ENCODE peak calls at places on chromosomes 13 and 19, in eight cellular contexts. A, P, K, S, F, R, C and L are unnamed samples.

GRCh38 chr13:99075268-99076191 is 97.7 kb upstream of the DOCK9 start:
- DNase-seq in A (no peak), S (peak; percentile 34), P (no peak), R (no peak), F (no peak), C (peak; percentile 16), K (no peak), L (no peak)

GRCh38 chr19:52397310-52398090 is at the start of gene ZNF528:
- DNase-seq in S (peak; percentile 94), F (peak; percentile 83), C (peak; percentile 95), K (peak; percentile 92), A (peak; percentile 78), P (peak; percentile 66), R (peak; percentile 52), L (no peak)

GRCh38 chr19:55466246-55466614 is 1.7 kb upstream of the C19orf85 start:
- DNase-seq in K (no peak), F (no peak), A (no peak), P (no peak), C (no peak), S (no peak), R (no peak), L (no peak)

GRCh38 chr19:10332965-10333757 is at the start of gene RAVER1:
- DNase-seq in P (peak; percentile 86), K (peak; percentile 96), R (peak; percentile 97), A (peak; percentile 91), S (peak; percentile 100), F (peak; percentile 98), C (peak; percentile 97), L (peak; percentile 99)

GRCh38 chr13:55155046-55155445 is 1985.7 kb upstream of the PRR20A start:
- DNase-seq in C (no peak), S (no peak), R (no peak), F (peak; percentile 64), A (no peak), K (no peak), P (no peak), L (no peak)

GRCh38 chr13:111384441-111385181 is 64.2 kb downstream of the TEX29 start:
- DNase-seq in A (no peak), K (no peak), F (no peak), S (no peak), C (no peak), P (no peak), R (no peak), L (peak; percentile 57)

GRCh38 chr19:33302974-33303790 is 848 bp upstream of the CEBPA start:
- DNase-seq in S (peak; percentile 70), A (no peak), R (peak; percentile 73), K (peak; percentile 15), F (peak; percentile 60), P (no peak), C (peak; percentile 74), L (no peak)

GRCh38 chr13:94968757-94969086 is 256.4 kb upstream of the SOX21 start:
- DNase-seq in K (no peak), R (no peak), A (no peak), F (no peak), P (no peak), C (no peak), S (no peak), L (no peak)

GRCh38 chr13:47420568-47420967 is 523.7 kb upstream of the HTR2A start:
- DNase-seq in P (no peak), C (no peak), S (no peak), K (peak; percentile 23), F (no peak), R (no peak), A (no peak), L (no peak)

GRCh38 chr13:73738626-73739025 is 395.6 kb downstream of the KLF12 start:
- DNase-seq in S (no peak), A (no peak), R (no peak), F (no peak), P (no peak), C (no peak), K (no peak), L (no peak)

DNA sequence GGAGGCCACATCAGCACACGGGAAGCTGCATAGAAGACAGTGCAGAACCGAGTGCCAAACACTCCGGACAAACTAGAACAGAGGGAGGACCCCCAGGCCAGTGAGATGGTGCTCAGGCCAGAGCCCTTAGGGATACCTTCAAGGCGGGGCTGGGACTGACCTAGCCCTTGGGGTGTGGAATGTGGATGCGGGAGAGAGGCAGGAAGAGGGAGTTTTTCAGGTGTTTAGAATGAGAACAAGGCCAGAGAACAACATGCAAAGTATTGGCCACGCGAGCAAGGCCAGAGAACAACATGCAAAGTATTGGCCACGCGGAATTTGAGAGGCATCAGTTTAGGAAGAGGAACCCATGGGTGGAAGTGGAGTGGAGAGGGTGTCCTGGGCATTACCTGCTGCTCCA is 65.1 kb upstream of the ATP12A start:
- DNase-seq in R (no peak), S (no peak), P (no peak), C (no peak), F (no peak), A (no peak), K (no peak), L (peak; percentile 54)
- TF ChIP-seq CTCF in R (no peak), S (no peak), P (no peak), C (no peak), F (no peak), A (no peak), K (no peak), L (no peak)

DNA sequence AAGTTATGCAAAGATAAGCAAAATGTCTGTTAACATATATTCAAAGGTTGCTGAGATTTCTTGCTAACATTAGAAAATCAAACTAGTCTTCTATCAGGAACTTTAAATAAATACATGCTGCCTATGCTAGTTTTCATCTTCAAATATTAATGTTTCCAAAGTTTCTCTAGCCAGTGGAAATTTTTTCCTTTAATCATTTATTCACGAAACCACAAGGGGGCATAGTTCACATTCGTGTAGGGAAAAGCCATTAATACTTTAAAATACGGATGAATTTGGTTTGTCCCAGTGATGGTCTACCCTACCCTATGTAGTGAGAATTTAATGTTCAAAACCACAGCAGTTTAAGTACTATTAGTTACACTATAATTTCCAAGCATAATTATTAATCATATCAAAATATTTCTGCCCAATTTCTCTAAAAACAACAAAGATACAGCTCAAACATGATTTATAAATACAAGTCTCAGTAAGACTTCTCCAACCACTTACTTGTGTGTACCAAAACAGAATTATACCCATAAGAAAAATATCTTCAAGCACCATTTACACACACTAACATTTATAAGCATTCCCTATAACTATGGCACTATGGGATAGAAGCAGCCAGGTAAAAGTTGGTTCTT is 16.2 kb downstream of the NUFIP1 start:
- DNase-seq in R (peak; percentile 10), F (peak; percentile 61), S (no peak), A (no peak), C (no peak), K (no peak), P (no peak), L (no peak)
- TF ChIP-seq CTCF in R (peak; percentile 55), F (peak; percentile 67), S (no peak), A (peak; percentile 71), C (peak; percentile 21), K (peak; percentile 31), P (peak; percentile 20), L (peak; percentile 56)

DNA sequence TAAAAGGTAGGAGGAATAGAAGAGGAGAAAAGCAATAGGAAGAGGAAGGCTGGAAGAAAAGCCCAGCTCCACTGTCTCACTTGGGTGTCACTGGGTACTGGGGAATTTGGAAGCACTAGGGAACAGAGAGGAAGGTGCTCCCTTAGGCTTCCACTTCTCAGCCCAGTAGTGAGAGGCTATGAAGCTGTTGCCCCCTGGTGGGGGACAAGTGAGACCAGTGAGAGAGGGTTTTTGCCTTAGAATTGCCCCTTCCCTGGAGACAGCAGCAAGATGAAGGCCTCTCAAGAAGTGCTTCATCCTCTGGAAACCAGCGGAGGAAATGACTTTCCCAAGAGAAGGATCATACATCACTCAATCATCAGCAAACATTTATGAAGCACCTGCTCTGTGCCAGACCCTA is 4.7 kb upstream of the ZNF606 start:
- DNase-seq in P (no peak), R (peak; percentile 42), F (peak; percentile 23), S (no peak), C (no peak), A (no peak), K (no peak), L (no peak)
- TF ChIP-seq CTCF in P (peak; percentile 11), R (no peak), F (peak; percentile 8), S (no peak), C (no peak), A (peak; percentile 19), K (no peak), L (no peak)

GRCh38 chr13:33373624-33374023 is 88.1 kb upstream of the STARD13 start:
- DNase-seq in S (no peak), K (no peak), F (no peak), C (no peak), P (no peak), A (no peak), R (no peak), L (no peak)
- TF ChIP-seq CTCF in S (no peak), K (peak; percentile 13), F (no peak), C (no peak), P (no peak), A (peak; percentile 40), R (no peak), L (peak; percentile 11)

DNA sequence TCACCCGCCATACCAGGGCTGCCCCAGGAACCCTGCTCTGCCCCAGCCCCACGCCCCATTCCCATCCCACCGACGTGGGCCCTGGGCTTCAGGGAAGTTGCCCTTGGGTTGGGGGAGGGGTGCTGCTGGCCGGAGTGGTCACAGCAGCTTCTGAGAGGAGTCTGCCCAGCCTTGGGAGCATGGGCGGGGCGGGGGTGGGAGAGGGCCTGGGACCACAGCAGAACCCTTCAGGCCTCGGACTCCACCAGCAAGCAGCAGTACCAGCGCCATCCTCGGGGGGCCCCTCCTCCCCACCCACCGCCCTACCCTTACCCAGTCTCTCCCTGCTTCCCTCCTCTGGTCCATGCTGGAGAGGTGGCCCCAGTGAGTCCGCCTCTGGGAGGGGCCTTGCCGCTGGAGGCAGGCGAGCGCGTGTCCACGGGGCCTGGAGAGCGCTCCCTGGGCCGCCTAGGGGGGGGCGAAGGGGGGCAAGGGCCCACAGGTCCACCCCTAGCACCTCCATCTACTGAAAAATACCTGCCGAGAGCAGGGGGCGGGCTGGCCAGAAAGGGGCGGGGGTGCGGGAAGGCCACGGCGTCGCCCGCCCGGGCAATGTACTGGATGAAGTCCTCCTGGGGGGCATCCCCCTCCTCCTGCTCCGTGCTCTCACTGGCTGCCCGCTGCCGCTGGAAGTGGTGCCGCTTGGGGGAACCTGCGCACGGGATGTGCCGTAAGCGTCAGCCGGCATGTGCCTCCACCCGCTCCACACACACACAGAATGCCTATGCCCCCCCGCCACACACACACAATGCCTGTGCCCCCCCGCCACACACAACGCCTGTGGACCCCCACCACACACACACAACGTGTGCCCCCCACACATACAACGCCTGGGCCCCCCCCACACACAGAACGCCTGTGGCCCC is 7.0 kb downstream of the CBARP start:
- DNase-seq in R (no peak), F (no peak), K (no peak), P (no peak), C (no peak), A (no peak), S (no peak), L (no peak)
- TF ChIP-seq CTCF in R (no peak), F (no peak), K (no peak), P (no peak), C (no peak), A (no peak), S (no peak), L (no peak)

GRCh38 chr19:18915639-18916038 is 3.5 kb downstream of the COPE start:
- DNase-seq in P (no peak), K (no peak), A (no peak), S (no peak), F (peak; percentile 68), C (no peak), R (peak; percentile 68), L (no peak)
- TF ChIP-seq CTCF in P (peak; percentile 53), K (peak; percentile 55), A (peak; percentile 65), S (peak; percentile 13), F (peak; percentile 58), C (no peak), R (peak; percentile 37), L (peak; percentile 31)